ENCODE peak calls at places on chromosomes 3 and 15, in ten cellular contexts. X, N, W, M, H, S, Q, C, T and G are unnamed samples.

GRCh38 chr3:30681276-30682211 is 75.1 kb downstream of the TGFBR2 start:
- DNase-seq in T (peak), M (no peak), S (no peak), W (no peak), Q (no peak), N (no peak), H (peak), C (no peak), X (no peak), G (peak)

GRCh38 chr15:93703092-93703785 is 528.1 kb upstream of the MCTP2 start:
- DNase-seq in C (peak), X (no peak), N (no peak), Q (no peak), W (no peak), H (no peak), T (no peak), S (peak), M (no peak), G (no peak)

GRCh38 chr3:105791134-105791533 is 77.7 kb downstream of the CBLB start:
- DNase-seq in H (peak), W (no peak), N (no peak), Q (no peak), X (no peak), C (no peak), S (no peak), M (no peak), T (peak), G (no peak)

GRCh38 chr3:57778499-57778898 is 22.4 kb downstream of the SLMAP start:
- DNase-seq in M (no peak), Q (no peak), S (no peak), X (no peak), C (no peak), H (no peak), N (no peak), T (no peak), W (no peak), G (no peak)

GRCh38 chr3:53030864-53031445 is 14.9 kb downstream of the SFMBT1 start:
- DNase-seq in Q (no peak), S (no peak), X (peak), H (no peak), M (no peak), W (no peak), N (no peak), T (no peak), C (no peak), G (no peak)

GRCh38 chr15:92343869-92344643 is 49.6 kb upstream of the ST8SIA2 start:
- DNase-seq in C (peak), H (no peak), X (no peak), Q (no peak), S (no peak), M (no peak), N (no peak), T (no peak), W (no peak), G (no peak)

GRCh38 chr3:23656821-23657220 is 148.9 kb upstream of the UBE2E1 start:
- DNase-seq in X (no peak), S (no peak), W (no peak), N (no peak), H (no peak), T (no peak), C (no peak), Q (no peak), M (no peak), G (no peak)

GRCh38 chr3:186283096-186283495 is 78.9 kb downstream of the DGKG start:
- DNase-seq in H (no peak), N (no peak), M (no peak), C (no peak), S (no peak), X (no peak), T (no peak), W (no peak), Q (no peak), G (no peak)

GRCh38 chr3:53216723-53217122 is 39.1 kb downstream of the TKT start:
- DNase-seq in H (no peak), X (no peak), T (no peak), S (no peak), W (no peak), M (no peak), C (no peak), N (no peak), Q (no peak), G (no peak)

GRCh38 chr3:198079771-198080520 is 119.9 kb downstream of the LMLN start:
- DNase-seq in Q (no peak), T (peak), W (no peak), X (peak), N (no peak), S (peak), C (peak), H (no peak), M (no peak), G (no peak)

GRCh38 chr3:197487911-197488391 is 67.8 kb downstream of the BDH1 start:
- DNase-seq in T (peak), H (peak), M (no peak), Q (no peak), S (peak), N (peak), W (peak), X (no peak), C (no peak), G (peak)

GRCh38 chr3:16568532-16568931 is 36.7 kb downstream of the DAZL start:
- DNase-seq in W (no peak), H (no peak), M (no peak), X (no peak), Q (no peak), C (no peak), S (no peak), T (no peak), N (no peak), G (no peak)

GRCh38 chr3:32958509-32958908 is 7.1 kb downstream of the CCR4 start:
- DNase-seq in T (no peak), N (no peak), H (no peak), X (no peak), M (no peak), S (no peak), Q (no peak), W (no peak), C (no peak), G (no peak)

GRCh38 chr15:53072077-53072476 is 281.9 kb upstream of the ONECUT1 start:
- DNase-seq in M (no peak), Q (peak), S (peak), T (no peak), W (peak), C (peak), N (no peak), H (no peak), X (no peak), G (no peak)

GRCh38 chr15:90104551-90104950 is 2.3 kb upstream of the IDH2 start:
- DNase-seq in Q (no peak), T (no peak), W (no peak), H (no peak), S (no peak), X (no peak), C (peak), M (no peak), N (no peak), G (peak)

GRCh38 chr3:75983609-75984290 is 198.4 kb upstream of the ZNF717 start:
- DNase-seq in M (no peak), H (no peak), W (no peak), S (no peak), N (no peak), Q (no peak), T (no peak), X (no peak), C (no peak), G (no peak)

GRCh38 chr3:48716508-48716981 is 476 bp downstream of the IP6K2 start:
- DNase-seq in N (no peak), S (no peak), W (no peak), C (no peak), H (no peak), M (no peak), X (peak), T (peak), Q (no peak), G (no peak)

GRCh38 chr3:48990636-48991421 is 788 bp downstream of the P4HTM start:
- DNase-seq in H (no peak), S (no peak), M (peak), N (no peak), T (peak), C (peak), W (peak), Q (no peak), X (peak), G (no peak)

GRCh38 chr3:38576131-38577088 is 73.1 kb downstream of the SCN5A start:
- DNase-seq in X (no peak), M (no peak), W (no peak), S (no peak), C (no peak), T (no peak), N (no peak), H (no peak), Q (no peak), G (no peak)

GRCh38 chr3:64016941-64017620 is 6.2 kb downstream of the PSMD6 start:
- DNase-seq in N (no peak), S (no peak), Q (no peak), M (no peak), T (no peak), H (no peak), X (no peak), W (no peak), C (no peak), G (no peak)

GRCh38 chr3:61699622-61700021 is 138.3 kb downstream of the PTPRG start:
- DNase-seq in H (no peak), C (peak), S (no peak), Q (no peak), M (no peak), X (no peak), W (no peak), N (no peak), T (no peak), G (no peak)

GRCh38 chr15:23038741-23039150 is 623 bp downstream of the TUBGCP5 start:
- DNase-seq in H (no peak), S (peak), M (peak), W (peak), X (no peak), N (peak), Q (no peak), T (peak), C (peak), G (no peak)

GRCh38 chr3:186921578-186921977 is 8.7 kb upstream of the ST6GAL1 start:
- DNase-seq in X (no peak), C (no peak), S (no peak), M (no peak), W (no peak), H (no peak), T (no peak), N (no peak), Q (no peak), G (no peak)

GRCh38 chr15:69659454-69660050 is 206.9 kb downstream of the RPLP1 start:
- DNase-seq in C (no peak), M (no peak), N (no peak), X (no peak), W (no peak), S (no peak), T (no peak), H (no peak), Q (no peak), G (no peak)

GRCh38 chr3:192794216-192794615 is 66.9 kb upstream of the FGF12 start:
- DNase-seq in N (no peak), M (no peak), S (no peak), X (no peak), H (no peak), Q (no peak), C (no peak), W (no peak), T (no peak), G (no peak)

GRCh38 chr15:38623744-38624143 is 59.1 kb upstream of the RASGRP1 start:
- DNase-seq in T (no peak), M (no peak), C (no peak), Q (no peak), X (no peak), N (no peak), H (no peak), S (no peak), W (no peak), G (peak)

GRCh38 chr3:176840604-176841287 is 356.5 kb downstream of the TBL1XR1 start:
- DNase-seq in H (no peak), S (no peak), C (no peak), M (no peak), Q (no peak), T (no peak), N (no peak), W (no peak), X (no peak), G (no peak)

GRCh38 chr3:45665101-45665572 is 24.1 kb upstream of the SACM1L start:
- DNase-seq in T (peak), S (no peak), C (peak), X (peak), H (no peak), Q (no peak), N (no peak), M (peak), W (no peak), G (no peak)